ENCODE peak calls at places on chromosome 2, in five cellular contexts. F is activated CD4-positive, CD25-positive, alpha-beta regulatory T cell; I is NK-92 treated with Interleukin-12 subunit alpha and Interleukin-12 subunit beta, amount 100 ng/mL, for 24 hours; D is iPS-NIHi11; Q is epithelial cell of esophagus. H is an unnamed sample.

GRCh38 chr2:142037051-142037450 is 93.8 kb downstream of the LRP1B start:
- DNase-seq in F (no peak), I (no peak), D (no peak), Q (peak), H (no peak)

GRCh38 chr2:120829633-120830025 is 94.0 kb downstream of the GLI2 start:
- DNase-seq in F (no peak), I (no peak), D (no peak), Q (no peak), H (no peak)

GRCh38 chr2:2743164-2743571 is 412.1 kb upstream of the MYT1L start:
- DNase-seq in F (no peak), I (no peak), D (no peak), Q (peak), H (no peak)

GRCh38 chr2:29420484-29420883 is 305.3 kb downstream of the CLIP4 start:
- DNase-seq in F (no peak), I (no peak), D (no peak), Q (no peak), H (no peak)

GRCh38 chr2:229330952-229331351 is 59.9 kb upstream of the PID1 start:
- DNase-seq in F (no peak), I (no peak), D (no peak), Q (no peak), H (no peak)

GRCh38 chr2:200408428-200409311 is 101.2 kb downstream of the KCTD18 start:
- DNase-seq in F (no peak), I (no peak), D (no peak), Q (peak), H (peak)

GRCh38 chr2:25960396-25960795 is 21.9 kb downstream of the KIF3C start:
- DNase-seq in F (no peak), I (no peak), D (no peak), Q (no peak), H (no peak)

GRCh38 chr2:110806053-110806452 is 73.7 kb downstream of the ACOXL start:
- DNase-seq in F (no peak), I (no peak), D (no peak), Q (no peak), H (no peak)

GRCh38 chr2:64214281-64215115 is 70.3 kb upstream of the PELI1 start:
- DNase-seq in F (no peak), I (no peak), D (no peak), Q (peak), H (peak)

GRCh38 chr2:67799889-67800288 is 262.9 kb downstream of the C1D start:
- DNase-seq in F (no peak), I (no peak), D (no peak), Q (no peak), H (no peak)

GRCh38 chr2:238690673-238690965 is 157.3 kb upstream of the TWIST2 start:
- DNase-seq in F (no peak), I (no peak), D (no peak), Q (no peak), H (no peak)

GRCh38 chr2:7083580-7084509 is 166.6 kb downstream of the RNF144A start:
- DNase-seq in F (no peak), I (peak), D (peak), Q (peak), H (peak)